ENCODE peak calls at places on chromosomes 13 and 19, in six cellular contexts. N is activated CD4-positive, alpha-beta T cell treated with anti-CD3 and anti-CD28 coated beads for 48 hours; Z is activated CD8-positive, alpha-beta memory T cell treated with anti-CD3 and anti-CD28 coated beads for 4 hours; V is AML-193; M is HTR-8/SVneo; W is tibial nerve. T is an unnamed sample.
A peak's percentile ranks its signal among the peaks of the same experiment; 100 is the strongest.

GRCh38 chr13:44747179-44747578 is 171.0 kb upstream of the TSC22D1 start:
- DNase-seq in N (no peak), Z (no peak), V (no peak), M (no peak), W (no peak), T (no peak)

GRCh38 chr13:33052446-33052845 is 36.2 kb downstream of the KL start:
- DNase-seq in N (no peak), Z (no peak), V (no peak), M (no peak), W (no peak), T (no peak)

GRCh38 chr19:53971608-53972007 is 8.9 kb downstream of the CACNG8 start:
- DNase-seq in N (no peak), Z (no peak), V (peak; percentile 36), M (no peak), W (no peak), T (peak; percentile 40)

GRCh38 chr13:59345316-59345715 is 818.4 kb downstream of the DIAPH3 start:
- DNase-seq in N (no peak), Z (no peak), V (no peak), M (no peak), W (no peak), T (no peak)

GRCh38 chr19:47374876-47375693 is 26.0 kb downstream of the DHX34 start:
- DNase-seq in N (no peak), Z (no peak), V (no peak), M (no peak), W (no peak), T (no peak)

GRCh38 chr19:17058236-17058635 is 17.0 kb downstream of the HAUS8 start:
- DNase-seq in N (no peak), Z (no peak), V (no peak), M (no peak), W (no peak), T (no peak)

GRCh38 chr19:33720691-33721682 is 75.7 kb upstream of the KCTD15 start:
- DNase-seq in N (no peak), Z (no peak), V (no peak), M (no peak), W (no peak), T (no peak)

GRCh38 chr13:80463673-80464352 is 122.9 kb upstream of the SPRY2 start:
- DNase-seq in N (no peak), Z (no peak), V (no peak), M (no peak), W (no peak), T (no peak)

GRCh38 chr19:42042455-42043170 is 27.4 kb downstream of the GRIK5 start:
- DNase-seq in N (no peak), Z (no peak), V (no peak), M (no peak), W (no peak), T (no peak)

GRCh38 chr13:103188688-103189326 is 122.6 kb upstream of the SLC10A2 start:
- DNase-seq in N (no peak), Z (no peak), V (peak; percentile 18), M (no peak), W (no peak), T (no peak)

GRCh38 chr13:43877788-43878187 is 1.8 kb downstream of the CCDC122 start:
- DNase-seq in N (no peak), Z (no peak), V (no peak), M (no peak), W (no peak), T (no peak)

GRCh38 chr19:10923503-10924076 is 4.8 kb downstream of the YIPF2 start:
- DNase-seq in N (no peak), Z (no peak), V (no peak), M (no peak), W (no peak), T (no peak)

GRCh38 chr13:111011899-111012298 is 97.0 kb upstream of the ANKRD10 start:
- DNase-seq in N (no peak), Z (no peak), V (no peak), M (no peak), W (no peak), T (no peak)